ENCODE peak calls at places on chromosomes 16 and 17, in eight cellular contexts. W is suprapubic skin, S is tibial nerve, U is fibroblast of pulmonary artery, B is BJ, A is ascending aorta, G is spleen, E is cardiac muscle cell. N is an unnamed sample.

GRCh38 chr17:80477647-80478478 is 1.5 kb upstream of the NPTX1 start:
- DNase-seq in W (no peak), S (no peak), U (peak; percentile 46), B (no peak), A (no peak), G (no peak), E (peak; percentile 54), N (peak; percentile 59)

GRCh38 chr17:48336986-48337385 is 93.0 kb downstream of the SKAP1 start:
- DNase-seq in W (no peak), S (no peak), U (no peak), B (no peak), A (no peak), G (no peak), E (no peak), N (no peak)

GRCh38 chr16:87392823-87393679 is 915 bp downstream of the MAP1LC3B start:
- DNase-seq in W (no peak), S (no peak), U (peak; percentile 47), B (no peak), A (no peak), G (peak; percentile 94), E (peak; percentile 48), N (peak; percentile 56)

GRCh38 chr16:290015-290680 is 7.2 kb downstream of the PDIA2 start:
- DNase-seq in W (no peak), S (no peak), U (no peak), B (no peak), A (no peak), G (no peak), E (no peak), N (no peak)

GRCh38 chr16:87636050-87636684 is 33.9 kb downstream of the JPH3 start:
- DNase-seq in W (peak; percentile 85), S (peak; percentile 78), U (peak; percentile 83), B (peak; percentile 16), A (peak; percentile 31), G (peak; percentile 93), E (peak; percentile 88), N (peak; percentile 85)

GRCh38 chr16:86821933-86822332 is 243.6 kb downstream of the FOXL1 start:
- DNase-seq in W (no peak), S (no peak), U (no peak), B (no peak), A (no peak), G (no peak), E (no peak), N (no peak)

GRCh38 chr17:73610331-73610911 is 33.8 kb downstream of the SDK2 start:
- DNase-seq in W (no peak), S (no peak), U (no peak), B (no peak), A (no peak), G (no peak), E (no peak), N (no peak)

GRCh38 chr17:39658346-39658745 is 6.8 kb upstream of the TCAP start:
- DNase-seq in W (no peak), S (no peak), U (no peak), B (no peak), A (no peak), G (peak; percentile 56), E (no peak), N (no peak)

GRCh38 chr17:183021-183420 is 1.6 kb upstream of the DOC2B start:
- DNase-seq in W (no peak), S (no peak), U (no peak), B (no peak), A (no peak), G (no peak), E (no peak), N (no peak)

GRCh38 chr16:10964891-10965326 is 20.5 kb downstream of the CLEC16A start:
- DNase-seq in W (no peak), S (no peak), U (no peak), B (no peak), A (no peak), G (no peak), E (no peak), N (no peak)

DNA sequence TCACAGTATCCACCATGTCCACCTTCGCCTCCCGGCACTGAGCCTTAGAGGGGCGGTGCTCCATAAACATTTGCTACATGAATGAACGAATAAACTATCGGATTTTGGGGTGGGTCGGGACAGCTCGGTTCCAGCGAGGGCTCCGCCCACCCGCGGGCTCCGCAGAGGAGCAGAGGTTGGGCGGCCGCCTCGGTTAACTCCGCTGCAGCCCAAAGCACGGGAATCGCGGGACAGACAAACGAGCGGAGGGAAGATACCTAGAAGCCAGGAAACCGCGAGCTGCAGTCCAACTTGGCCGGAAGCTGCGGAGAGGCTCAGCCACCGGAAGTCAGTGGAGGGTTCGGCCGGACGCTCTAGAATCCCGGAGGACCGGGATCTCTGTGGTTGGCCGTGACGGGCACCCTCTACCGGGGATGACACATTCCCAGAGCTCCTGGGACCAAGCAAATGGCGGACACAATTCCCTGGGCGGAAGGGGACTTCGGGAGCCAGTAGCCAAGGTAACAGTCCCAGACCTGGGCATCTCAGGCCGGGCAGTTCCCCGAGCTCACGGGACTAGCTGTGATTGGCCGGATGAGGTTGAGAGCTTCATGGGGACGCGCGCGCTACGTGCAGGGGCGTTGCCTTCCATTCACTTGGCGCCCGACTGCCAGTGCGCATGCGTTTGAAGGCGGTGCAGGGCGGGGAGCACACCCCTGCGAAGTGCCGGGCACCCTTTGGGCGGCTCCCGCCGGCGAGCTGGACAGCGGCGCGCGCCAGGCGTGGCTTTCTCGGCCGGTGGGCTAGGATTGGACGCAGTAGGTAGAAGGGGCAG is 489 bp upstream of the MAPK7 start:
- DNase-seq in W (peak; percentile 98), S (peak; percentile 90), U (peak; percentile 99), B (peak; percentile 96), A (peak; percentile 95), G (peak; percentile 100), E (peak; percentile 100), N (peak; percentile 99)
- H3K4me3 ChIP-seq in W (peak overlapping the region; percentile 92), S (peak overlapping the region; percentile 66), U (peak overlapping the region; percentile 74), B (peak overlapping the region; percentile 85), A (peak overlapping the region; percentile 98), G (peak overlapping the region; percentile 83), E (peak overlapping the region; percentile 81), N (peak overlapping the region; percentile 94)

DNA sequence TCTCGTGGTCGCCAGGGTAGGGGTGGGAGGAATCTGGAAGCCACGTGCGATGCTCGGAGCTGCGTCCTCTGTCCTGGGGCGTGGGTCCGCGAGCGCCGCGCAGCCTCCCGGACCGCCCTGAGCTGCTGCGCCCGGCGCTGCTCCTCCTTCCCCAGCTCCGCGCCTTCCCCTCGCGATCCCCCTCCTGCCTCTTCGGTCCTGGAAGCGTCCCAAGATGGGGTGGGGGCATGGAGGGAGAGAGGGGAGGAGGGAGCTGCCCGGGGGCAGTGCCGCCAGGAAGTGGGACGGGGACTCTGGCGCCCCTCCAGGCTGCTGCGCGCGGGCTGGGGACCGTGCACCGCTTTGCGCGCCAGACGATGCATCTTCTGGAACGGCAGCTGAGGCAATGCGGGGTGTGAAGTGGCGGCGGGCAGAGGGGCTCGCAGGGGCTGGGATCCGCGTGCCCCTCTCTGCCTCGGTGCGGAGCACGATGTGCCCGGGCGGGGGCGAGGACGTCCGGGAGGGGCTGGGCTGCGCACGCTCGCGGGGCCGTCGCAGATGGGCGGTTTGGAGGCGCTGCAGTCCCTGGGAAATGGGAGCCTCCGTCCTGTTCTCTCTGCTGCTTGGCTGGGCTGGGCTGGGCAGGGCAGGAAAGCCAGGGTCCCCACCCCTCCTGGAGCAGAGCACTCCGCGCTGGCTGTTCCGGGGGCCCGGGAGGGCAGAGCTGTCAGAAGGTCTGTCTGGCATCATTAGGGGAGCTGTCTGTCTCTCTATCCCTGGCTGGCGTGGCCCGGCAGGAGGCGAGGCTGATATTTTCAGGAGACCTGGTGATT is 388.0 kb downstream of the SEC14L1 start:
- DNase-seq in W (peak; percentile 52), S (no peak), U (no peak), B (no peak), A (no peak), G (peak; percentile 58), E (no peak), N (no peak)
- TF ChIP-seq CTCF in W (no peak), S (no peak), U (no peak), B (no peak), A (no peak), G (no peak), E (no peak), N (no peak)

DNA sequence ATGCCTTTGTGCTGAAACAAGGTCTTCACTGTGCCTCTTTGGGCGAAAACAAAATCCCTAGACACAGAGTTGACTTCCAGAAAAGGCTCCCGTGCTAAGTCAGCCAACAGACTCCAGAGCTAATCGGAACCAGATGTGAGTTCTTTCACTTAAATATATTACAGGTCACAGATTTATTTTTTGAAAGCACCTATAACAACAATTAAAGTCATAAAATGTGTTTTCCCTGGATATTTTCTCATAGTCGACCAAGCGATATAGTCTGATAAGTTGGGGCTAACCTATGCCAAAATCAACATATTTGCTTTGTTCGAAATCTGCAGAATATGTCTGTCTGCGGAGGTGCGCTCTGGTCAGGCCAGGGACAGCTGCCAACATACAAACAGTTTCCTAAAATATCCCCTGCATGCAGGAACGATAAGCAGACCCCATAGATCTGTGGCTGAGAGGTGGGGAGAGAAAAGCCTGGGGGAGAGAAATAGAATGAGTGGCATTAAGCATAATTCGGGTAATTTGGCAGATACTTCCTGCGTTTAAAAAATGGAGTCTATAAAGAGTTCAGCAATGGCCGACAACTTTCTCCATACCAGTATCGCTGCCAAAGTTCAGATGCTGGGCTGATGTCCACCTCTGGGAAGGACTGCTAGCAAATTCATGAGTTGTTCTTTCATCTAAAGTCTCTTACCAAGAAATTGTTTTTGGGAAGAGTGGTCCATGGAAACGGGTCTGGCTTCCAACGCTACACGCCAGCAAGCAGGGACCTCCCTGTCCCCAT is 50.8 kb upstream of the MYH10 start:
- DNase-seq in W (no peak), S (peak; percentile 19), U (peak; percentile 77), B (peak; percentile 65), A (no peak), G (no peak), E (peak; percentile 86), N (peak; percentile 64)
- H3K4me3 ChIP-seq in W (peak overlapping the region; percentile 1), S (no peak overlapping the region), U (peak overlapping the region; percentile 18), B (no peak overlapping the region), A (peak overlapping the region; percentile 55), G (no peak overlapping the region), E (no peak overlapping the region), N (no peak overlapping the region)

GRCh38 chr16:70809392-70810060 is 8.6 kb upstream of the VAC14 start:
- DNase-seq in W (no peak), S (no peak), U (no peak), B (no peak), A (no peak), G (no peak), E (no peak), N (no peak)

GRCh38 chr16:70805380-70805779 is 4.4 kb upstream of the VAC14 start:
- DNase-seq in W (no peak), S (no peak), U (no peak), B (no peak), A (no peak), G (no peak), E (no peak), N (no peak)

GRCh38 chr16:70804729-70805169 is 3.8 kb upstream of the VAC14 start:
- DNase-seq in W (no peak), S (no peak), U (no peak), B (no peak), A (no peak), G (no peak), E (no peak), N (no peak)

GRCh38 chr16:70805787-70806186 is 4.8 kb upstream of the VAC14 start:
- DNase-seq in W (no peak), S (no peak), U (peak; percentile 76), B (no peak), A (no peak), G (no peak), E (peak; percentile 49), N (peak; percentile 40)

DNA sequence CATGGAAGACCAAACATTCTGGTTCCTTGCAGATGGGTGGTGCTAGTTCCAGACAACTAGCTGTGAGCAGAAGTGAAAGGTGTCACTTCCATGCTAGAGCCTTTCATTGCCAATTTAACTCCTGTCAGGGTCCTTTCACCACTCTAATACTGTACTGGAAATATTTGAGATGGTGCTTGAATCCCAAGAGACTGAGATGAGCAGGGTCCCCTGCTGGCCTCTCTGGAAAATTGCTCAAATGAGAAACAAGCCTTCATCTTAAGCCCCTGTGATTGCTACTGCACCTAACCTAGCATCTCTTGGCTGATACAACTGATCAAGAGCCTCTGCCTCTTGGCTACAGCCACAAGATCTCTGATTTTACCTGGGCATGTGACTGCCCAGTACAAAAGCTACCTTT is 7.4 kb upstream of the VAC14 start:
- DNase-seq in W (no peak), S (no peak), U (no peak), B (no peak), A (no peak), G (no peak), E (no peak), N (no peak)
- TF ChIP-seq CTCF in W (no peak), S (no peak), U (no peak), B (peak; percentile 17), A (no peak), G (no peak), E (no peak), N (peak; percentile 3)